ENCODE peak calls at places on chromosomes 16 and 17, in eight cellular contexts. I, C, N, W, Q, F, B and L are unnamed samples.

GRCh38 chr17:75557075-75557851 is 30.3 kb upstream of the MYO15B start:
- DNase-seq in Q (no peak), W (peak), I (peak), N (peak), B (peak), F (no peak), C (no peak), L (peak)

GRCh38 chr17:44598932-44599297 is 41.6 kb downstream of the FZD2 start:
- DNase-seq in Q (no peak), W (no peak), I (no peak), C (no peak), N (no peak), F (no peak), B (no peak), L (no peak)

GRCh38 chr17:27756467-27757371 is 43.6 kb downstream of the NOS2 start:
- DNase-seq in I (peak), F (no peak), W (peak), C (no peak), Q (no peak), B (peak), N (peak), L (peak)

GRCh38 chr16:89924298-89924924 is 1.3 kb downstream of the TUBB3 start:
- DNase-seq in C (no peak), B (no peak), W (no peak), F (peak), N (peak), Q (no peak), I (no peak), L (no peak)

GRCh38 chr17:41347872-41348760 is 2.5 kb downstream of the KRT33A start:
- DNase-seq in I (no peak), F (no peak), C (no peak), W (no peak), Q (no peak), B (no peak), N (no peak), L (no peak)

GRCh38 chr16:66660422-66661209 is 35.9 kb downstream of the CMTM4 start:
- DNase-seq in B (peak), I (peak), N (peak), C (no peak), W (no peak), F (peak), Q (no peak), L (peak)

GRCh38 chr16:66459878-66460277 is 32.8 kb downstream of the BEAN1 start:
- DNase-seq in Q (no peak), N (peak), C (no peak), B (no peak), W (no peak), I (no peak), F (no peak), L (no peak)

GRCh38 chr16:88854306-88855111 is 2.2 kb downstream of the GALNS start:
- DNase-seq in C (no peak), N (no peak), Q (no peak), B (no peak), F (no peak), W (no peak), I (no peak), L (no peak)

GRCh38 chr17:40130352-40131042 is 8.7 kb downstream of the MSL1 start:
- DNase-seq in I (no peak), C (no peak), B (no peak), F (no peak), Q (no peak), N (no peak), W (no peak), L (no peak)

GRCh38 chr16:72850863-72851262 is 197.1 kb downstream of the ZFHX3 start:
- DNase-seq in B (no peak), F (no peak), W (no peak), C (no peak), N (no peak), I (no peak), Q (no peak), L (no peak)

GRCh38 chr16:9138731-9139501 is 47.5 kb downstream of the HAPSTR1 start:
- DNase-seq in I (peak), B (peak), Q (no peak), N (peak), W (peak), C (no peak), F (peak), L (peak)

GRCh38 chr17:70636517-70637133 is 467.3 kb downstream of the KCNJ2 start:
- DNase-seq in N (no peak), C (no peak), I (peak), B (peak), F (no peak), W (no peak), Q (no peak), L (peak)

GRCh38 chr16:83720981-83721380 is 86.8 kb upstream of the HSBP1 start:
- DNase-seq in Q (no peak), C (no peak), B (no peak), F (no peak), W (no peak), I (no peak), N (no peak), L (no peak)

GRCh38 chr17:81656835-81657234 is 493 bp upstream of the PDE6G start:
- DNase-seq in N (no peak), I (no peak), C (no peak), W (no peak), Q (no peak), F (no peak), B (no peak), L (no peak)

GRCh38 chr16:7025616-7026190 is 306.9 kb upstream of the RBFOX1 start:
- DNase-seq in I (peak), C (no peak), N (peak), W (peak), F (peak), B (peak), Q (no peak), L (peak)

GRCh38 chr16:83689385-83689831 is 118.4 kb upstream of the HSBP1 start:
- DNase-seq in B (no peak), W (no peak), I (no peak), N (no peak), C (no peak), Q (no peak), F (no peak), L (no peak)

GRCh38 chr17:57553991-57554825 is 190.9 kb downstream of the CCDC182 start:
- DNase-seq in F (no peak), N (peak), B (no peak), C (no peak), Q (no peak), W (no peak), I (no peak), L (no peak)

GRCh38 chr17:82177276-82177675 is 35.4 kb downstream of the CCDC57 start:
- DNase-seq in W (no peak), N (no peak), B (no peak), F (no peak), Q (no peak), I (no peak), C (no peak), L (no peak)

GRCh38 chr17:72119963-72120877 is 600 bp upstream of the SOX9 start:
- DNase-seq in F (peak), Q (no peak), I (peak), C (no peak), N (no peak), W (peak), B (peak), L (peak)

GRCh38 chr17:75996665-75997590 is 3.7 kb upstream of the CDK3 start:
- DNase-seq in N (no peak), Q (no peak), B (no peak), W (no peak), I (no peak), C (no peak), F (peak), L (no peak)

GRCh38 chr17:80539022-80539421 is 5.6 kb upstream of the RPTOR start:
- DNase-seq in N (no peak), I (peak), Q (no peak), W (no peak), F (no peak), C (no peak), B (no peak), L (no peak)

GRCh38 chr16:19174478-19174877 is 6.4 kb downstream of the SYT17 start:
- DNase-seq in C (no peak), Q (no peak), N (no peak), I (no peak), F (no peak), W (no peak), B (no peak), L (no peak)

DNA sequence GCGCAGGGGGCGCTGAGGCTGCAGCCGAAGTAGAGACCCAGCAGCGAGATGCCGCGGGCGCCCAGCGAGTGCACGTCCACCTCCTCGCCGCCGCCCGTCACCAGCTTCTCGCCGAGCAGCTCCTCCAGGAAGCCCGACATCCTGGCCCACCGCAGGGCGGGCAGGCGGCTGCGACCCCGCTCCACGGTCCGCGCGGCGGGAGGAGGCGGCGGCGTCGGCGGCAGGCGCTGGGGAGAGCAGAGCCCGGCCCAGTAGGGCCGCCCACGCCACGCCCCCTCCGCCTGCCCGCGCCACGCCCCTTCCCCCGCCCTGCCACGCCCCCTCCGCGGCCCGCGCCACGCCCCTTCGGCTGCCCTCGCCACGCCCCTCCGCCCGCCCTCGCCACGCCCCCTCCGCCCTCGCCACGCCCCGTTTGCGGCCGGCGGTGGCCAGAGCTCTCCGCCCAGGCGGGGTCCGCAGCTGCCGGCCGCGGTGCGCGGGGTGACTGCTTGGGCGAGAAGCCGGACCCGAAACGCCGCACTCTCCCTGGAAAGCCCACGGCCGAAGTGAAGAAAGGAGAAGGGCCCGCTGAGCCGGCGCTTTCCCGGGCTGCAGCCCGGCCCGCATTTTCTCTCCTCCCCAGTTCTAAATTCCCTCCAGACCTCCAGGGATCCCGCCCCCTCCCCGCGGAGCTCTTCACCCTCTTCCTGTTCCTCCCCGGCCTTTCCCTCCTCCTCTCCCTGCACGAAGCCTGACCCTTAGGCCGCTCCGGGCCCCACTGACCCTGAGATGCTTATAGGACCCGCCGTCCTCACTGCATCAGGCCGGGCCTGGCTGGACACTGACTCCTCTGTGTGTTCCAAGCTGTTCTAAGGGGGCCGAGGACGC is at the start of gene NXN:
- DNase-seq in F (peak), I (peak), N (peak), C (peak), W (peak), B (peak), Q (peak), L (peak)
- TF ChIP-seq POLR2A in F (peak), I (peak), N (no peak), C (peak), W (no peak), B (peak), Q (peak), L (peak)

DNA sequence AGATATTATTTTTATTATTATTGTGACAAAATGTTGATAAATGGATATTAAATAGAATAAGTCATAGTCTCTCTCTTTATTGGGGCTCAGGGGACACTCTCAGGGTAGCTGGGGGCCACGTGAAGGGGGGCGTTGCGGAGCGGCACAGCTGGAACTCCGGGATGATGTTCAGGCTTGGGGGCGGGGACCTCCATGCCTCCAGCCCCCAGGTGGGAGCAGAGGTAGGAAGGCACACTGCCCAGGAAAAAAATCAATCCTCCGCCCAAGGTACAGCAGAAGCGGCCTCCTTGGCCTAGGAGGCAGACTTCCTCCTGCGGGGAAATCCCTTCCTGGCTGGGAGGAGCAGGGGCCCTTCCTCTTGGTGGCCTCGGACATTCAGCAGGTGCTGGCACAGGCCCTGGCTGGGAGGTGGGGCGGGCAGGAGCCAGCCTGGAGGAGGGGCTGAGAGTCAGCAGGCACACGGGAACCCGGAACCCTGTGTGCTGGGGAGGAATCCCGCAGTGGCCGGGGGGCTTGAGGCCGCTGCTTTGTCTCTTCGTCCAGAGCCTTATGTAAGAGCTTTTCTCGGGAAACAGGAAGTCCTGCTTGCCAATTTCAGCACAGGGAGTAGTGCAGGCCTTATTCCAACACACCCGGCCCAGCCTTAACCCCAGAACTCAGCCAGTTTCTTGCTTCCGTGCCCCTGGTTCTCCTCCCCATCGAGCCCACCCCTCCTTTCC is 566 bp upstream of the TNFSF13 start:
- DNase-seq in I (no peak), C (no peak), W (peak), Q (peak), B (peak), F (peak), N (peak), L (peak)
- TF ChIP-seq POLR2A in I (no peak), C (peak), W (no peak), Q (no peak), B (peak), F (peak), N (peak), L (peak)

DNA sequence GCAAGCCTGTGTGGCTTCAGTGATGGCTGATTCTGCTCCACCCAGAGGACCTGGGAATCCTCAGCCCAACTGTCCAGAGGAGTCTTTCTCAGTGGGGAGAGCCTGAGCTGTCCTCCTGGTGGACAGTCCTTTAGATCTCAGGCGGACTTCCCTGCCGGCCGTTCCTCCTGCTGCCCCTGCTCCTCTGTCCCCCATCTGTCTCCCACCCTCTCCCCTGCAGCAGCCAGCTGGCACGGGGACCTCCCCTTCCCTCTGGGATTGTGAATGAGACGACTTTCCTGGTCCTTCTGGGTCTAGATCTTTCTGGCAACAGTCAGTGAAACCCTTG is 279.7 kb downstream of the SEC14L1 start:
- DNase-seq in N (no peak), Q (no peak), C (no peak), I (no peak), F (no peak), B (no peak), W (no peak), L (no peak)
- TF ChIP-seq POLR2A in N (no peak), Q (no peak), C (no peak), I (no peak), F (no peak), B (no peak), W (no peak), L (no peak)

DNA sequence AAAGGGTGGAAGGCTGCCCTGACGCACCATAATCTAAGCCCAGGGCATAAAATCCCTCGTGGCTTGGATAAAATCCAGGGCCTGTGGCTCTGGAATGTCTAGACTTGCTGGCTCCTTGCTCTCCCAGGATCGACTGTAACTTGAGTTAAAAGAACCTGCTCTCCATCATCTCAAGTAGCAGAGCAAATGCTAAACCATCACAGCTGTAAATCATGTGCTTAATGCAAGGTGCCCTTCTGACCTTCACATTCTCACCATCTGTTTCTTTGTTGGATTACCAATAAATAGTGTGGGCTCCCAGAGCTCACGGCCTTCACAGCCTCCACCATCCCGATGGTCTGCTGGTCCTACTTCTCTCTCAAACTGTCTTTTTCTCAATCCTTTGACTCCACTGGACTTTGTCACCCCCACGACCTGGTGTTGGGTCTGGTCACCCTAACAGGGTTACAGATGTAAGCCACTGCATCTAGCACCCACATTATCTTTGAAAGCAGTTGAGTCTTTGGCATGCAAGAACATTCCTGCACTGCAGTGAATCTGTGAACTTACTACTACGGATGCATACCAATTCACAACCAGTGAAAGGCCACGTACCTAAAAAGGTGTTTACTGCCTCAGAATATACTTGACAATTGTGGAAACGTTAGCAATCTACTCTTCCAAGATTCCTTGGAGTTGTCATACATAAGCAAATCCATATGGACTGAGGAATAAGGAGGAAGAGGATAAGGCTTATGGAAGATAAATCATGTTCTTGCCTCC is 15.3 kb downstream of the RSL1D1 start:
- DNase-seq in B (no peak), N (no peak), W (no peak), C (no peak), I (no peak), F (no peak), Q (no peak), L (no peak)
- TF ChIP-seq POLR2A in B (no peak), N (no peak), W (no peak), C (no peak), I (no peak), F (no peak), Q (no peak), L (no peak)

GRCh38 chr17:77129568-77130301 is 11.0 kb upstream of the SEC14L1 start:
- DNase-seq in N (no peak), C (no peak), B (no peak), F (no peak), Q (no peak), I (no peak), W (no peak), L (no peak)

GRCh38 chr17:77128895-77129567 is 11.7 kb upstream of the SEC14L1 start:
- DNase-seq in W (no peak), F (no peak), C (no peak), N (no peak), Q (no peak), B (no peak), I (no peak), L (peak)

GRCh38 chr17:77125432-77125901 is 15.3 kb upstream of the SEC14L1 start:
- DNase-seq in F (no peak), W (no peak), N (no peak), I (peak), C (no peak), Q (no peak), B (no peak), L (no peak)

GRCh38 chr17:77126519-77126918 is 14.2 kb upstream of the SEC14L1 start:
- DNase-seq in N (peak), F (no peak), Q (no peak), I (no peak), C (no peak), B (no peak), W (peak), L (peak)

DNA sequence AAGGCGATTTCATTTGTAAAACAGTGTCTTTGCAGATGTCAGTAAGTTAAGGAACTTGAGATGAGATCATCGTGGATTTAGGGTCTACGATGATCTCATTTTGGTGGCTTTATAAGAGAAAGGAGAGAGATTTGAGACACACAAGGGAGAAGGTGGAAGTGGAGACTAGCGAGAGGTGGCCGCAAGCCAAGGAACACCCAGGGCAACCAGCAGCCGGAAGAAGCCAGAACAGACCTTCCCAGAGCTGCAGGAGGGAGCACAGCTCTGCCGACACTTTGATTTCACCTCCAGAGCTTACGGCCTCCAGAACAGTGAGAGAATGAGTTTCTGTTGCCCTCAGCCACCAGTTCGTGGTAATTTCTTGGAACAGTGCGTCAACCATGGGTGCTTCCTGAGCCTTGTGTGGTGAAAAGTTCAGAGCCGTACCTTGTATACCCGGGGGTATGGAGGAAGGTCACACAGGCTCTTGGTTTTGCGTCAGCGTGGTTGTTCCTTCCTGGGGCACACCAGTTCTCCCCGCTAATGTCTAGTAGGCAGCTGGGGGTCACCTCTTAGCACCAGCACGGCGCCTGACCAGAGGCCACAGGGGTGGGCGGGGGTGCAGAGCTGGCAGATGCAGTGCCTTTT is 12.9 kb upstream of the SEC14L1 start:
- DNase-seq in B (peak), N (no peak), W (peak), F (peak), I (no peak), C (no peak), Q (no peak), L (peak)
- TF ChIP-seq POLR2A in B (no peak), N (no peak), W (no peak), F (peak), I (no peak), C (peak), Q (no peak), L (peak)

DNA sequence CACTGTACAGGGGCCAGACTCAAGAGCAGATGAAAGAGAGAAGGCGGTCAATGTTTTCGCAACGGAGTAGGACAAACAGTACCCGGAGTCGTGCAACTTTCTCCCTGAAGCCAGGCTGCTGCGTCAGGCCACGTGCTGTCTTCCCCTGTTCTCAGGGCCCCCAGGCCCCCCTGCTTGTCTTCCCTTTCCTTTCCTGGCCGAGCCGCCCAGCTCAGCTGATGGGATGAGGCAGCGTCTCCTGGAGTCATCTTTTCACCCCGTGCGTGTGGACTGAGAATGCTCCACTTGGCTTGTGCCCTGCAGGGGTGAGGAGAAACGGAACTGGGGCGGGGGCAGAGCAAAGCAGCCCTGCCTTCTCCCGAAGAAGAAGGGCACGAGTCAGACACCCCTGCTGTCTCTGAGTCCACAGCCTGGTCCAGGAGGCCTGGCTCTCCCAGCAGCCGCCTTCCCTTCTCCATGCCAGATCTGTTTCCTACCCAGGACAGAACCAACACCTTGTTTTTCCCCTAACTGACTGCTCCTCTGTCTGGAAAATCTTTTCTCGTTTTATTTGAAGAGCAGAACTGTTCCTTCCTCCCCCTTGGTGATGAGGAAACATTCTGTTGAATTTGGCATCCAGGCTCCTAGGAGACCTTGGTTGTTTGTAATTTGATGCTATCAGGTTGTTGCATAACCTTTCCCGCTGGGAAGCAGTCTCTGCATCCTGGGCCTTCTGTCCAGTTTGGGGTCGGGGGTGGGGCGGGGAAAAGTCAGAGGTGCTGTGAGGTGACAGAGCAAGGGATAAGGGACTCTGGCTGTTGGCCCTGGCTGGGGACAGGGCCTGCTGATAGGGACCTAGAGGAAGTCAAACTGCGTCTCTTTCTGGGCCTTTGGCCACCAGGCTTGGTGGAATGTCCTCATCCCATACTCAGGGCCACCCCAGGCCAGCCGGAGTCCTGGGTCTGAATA is 78.8 kb downstream of the WIPI1 start:
- DNase-seq in C (peak), F (peak), I (peak), Q (peak), B (peak), N (peak), W (peak), L (peak)
- TF ChIP-seq POLR2A in C (peak), F (no peak), I (no peak), Q (no peak), B (no peak), N (peak), W (peak), L (peak)